ENCODE peak calls at places on chromosome 2, in nine cellular contexts. One of them, this sample, is unnamed.
A peak's percentile ranks its signal among the peaks of the same experiment; 100 is the strongest.

GRCh38 chr2:109304731-109305470 is 175.9 kb downstream of the SH3RF3 start:
- DNase-seq in mucosa of descending colon: no peak
- DNase-seq in bronchial epithelial cell: peak; percentile 67
- DNase-seq in pancreas: no peak
- DNase-seq in sigmoid colon: no peak
- DNase-seq in mammary epithelial cell: no peak
- DNase-seq in cardiac muscle cell: no peak
- DNase-seq in thoracic aorta: no peak
- DNase-seq in left lung: peak; percentile 58
- DNase-seq in this sample: no peak

GRCh38 chr2:236545248-236545658 is 24.4 kb upstream of the ACKR3 start:
- DNase-seq in mucosa of descending colon: no peak
- DNase-seq in bronchial epithelial cell: no peak
- DNase-seq in pancreas: no peak
- DNase-seq in sigmoid colon: no peak
- DNase-seq in mammary epithelial cell: no peak
- DNase-seq in cardiac muscle cell: no peak
- DNase-seq in thoracic aorta: no peak
- DNase-seq in left lung: no peak
- DNase-seq in this sample: no peak

GRCh38 chr2:200306969-200307811 is 697 bp downstream of the SPATS2L start:
- DNase-seq in mucosa of descending colon: peak; percentile 54
- DNase-seq in bronchial epithelial cell: no peak
- DNase-seq in pancreas: peak; percentile 72
- DNase-seq in sigmoid colon: peak; percentile 70
- DNase-seq in mammary epithelial cell: peak; percentile 53
- DNase-seq in cardiac muscle cell: peak; percentile 57
- DNase-seq in thoracic aorta: no peak
- DNase-seq in left lung: peak; percentile 38
- DNase-seq in this sample: no peak

GRCh38 chr2:60515751-60516226 is 37.7 kb downstream of the BCL11A start:
- DNase-seq in mucosa of descending colon: no peak
- DNase-seq in bronchial epithelial cell: peak; percentile 71
- DNase-seq in pancreas: no peak
- DNase-seq in sigmoid colon: peak; percentile 53
- DNase-seq in mammary epithelial cell: peak; percentile 62
- DNase-seq in cardiac muscle cell: peak; percentile 75
- DNase-seq in thoracic aorta: no peak
- DNase-seq in left lung: peak; percentile 52
- DNase-seq in this sample: peak; percentile 93

GRCh38 chr2:226977775-226978190 is 141.9 kb downstream of the RHBDD1 start:
- DNase-seq in mucosa of descending colon: no peak
- DNase-seq in bronchial epithelial cell: peak; percentile 87
- DNase-seq in pancreas: no peak
- DNase-seq in sigmoid colon: no peak
- DNase-seq in mammary epithelial cell: peak; percentile 82
- DNase-seq in cardiac muscle cell: peak; percentile 29
- DNase-seq in thoracic aorta: no peak
- DNase-seq in left lung: no peak
- DNase-seq in this sample: peak; percentile 20

GRCh38 chr2:236653863-236654262 is 84.2 kb downstream of the ACKR3 start:
- DNase-seq in mucosa of descending colon: no peak
- DNase-seq in bronchial epithelial cell: no peak
- DNase-seq in pancreas: no peak
- DNase-seq in sigmoid colon: no peak
- DNase-seq in mammary epithelial cell: no peak
- DNase-seq in cardiac muscle cell: no peak
- DNase-seq in thoracic aorta: no peak
- DNase-seq in left lung: no peak
- DNase-seq in this sample: no peak

GRCh38 chr2:60533114-60534033 is 20.1 kb downstream of the BCL11A start:
- DNase-seq in mucosa of descending colon: no peak
- DNase-seq in bronchial epithelial cell: peak; percentile 90
- DNase-seq in pancreas: no peak
- DNase-seq in sigmoid colon: no peak
- DNase-seq in mammary epithelial cell: peak; percentile 14
- DNase-seq in cardiac muscle cell: peak; percentile 22
- DNase-seq in thoracic aorta: no peak
- DNase-seq in left lung: no peak
- DNase-seq in this sample: no peak

GRCh38 chr2:224968051-224968450 is 74.2 kb downstream of the DOCK10 start:
- DNase-seq in mucosa of descending colon: no peak
- DNase-seq in bronchial epithelial cell: peak; percentile 8
- DNase-seq in pancreas: no peak
- DNase-seq in sigmoid colon: no peak
- DNase-seq in mammary epithelial cell: no peak
- DNase-seq in cardiac muscle cell: no peak
- DNase-seq in thoracic aorta: no peak
- DNase-seq in left lung: no peak
- DNase-seq in this sample: no peak

GRCh38 chr2:194327196-194327888 is 1329.7 kb upstream of the SLC39A10 start:
- DNase-seq in mucosa of descending colon: no peak
- DNase-seq in bronchial epithelial cell: no peak
- DNase-seq in pancreas: peak; percentile 26
- DNase-seq in sigmoid colon: no peak
- DNase-seq in mammary epithelial cell: no peak
- DNase-seq in cardiac muscle cell: no peak
- DNase-seq in thoracic aorta: no peak
- DNase-seq in left lung: no peak
- DNase-seq in this sample: no peak

GRCh38 chr2:236503100-236503499 is 66.5 kb upstream of the ACKR3 start:
- DNase-seq in mucosa of descending colon: no peak
- DNase-seq in bronchial epithelial cell: no peak
- DNase-seq in pancreas: no peak
- DNase-seq in sigmoid colon: no peak
- DNase-seq in mammary epithelial cell: no peak
- DNase-seq in cardiac muscle cell: no peak
- DNase-seq in thoracic aorta: no peak
- DNase-seq in left lung: no peak
- DNase-seq in this sample: no peak

GRCh38 chr2:90069290-90069894 is 1377.9 kb downstream of the RPIA start:
- DNase-seq in mucosa of descending colon: peak; percentile 51
- DNase-seq in bronchial epithelial cell: no peak
- DNase-seq in pancreas: peak; percentile 62
- DNase-seq in sigmoid colon: no peak
- DNase-seq in mammary epithelial cell: no peak
- DNase-seq in cardiac muscle cell: peak; percentile 11
- DNase-seq in thoracic aorta: no peak
- DNase-seq in left lung: no peak
- DNase-seq in this sample: no peak

GRCh38 chr2:85737481-85737880 is 16.3 kb upstream of the ATOH8 start:
- DNase-seq in mucosa of descending colon: peak; percentile 59
- DNase-seq in bronchial epithelial cell: peak; percentile 73
- DNase-seq in pancreas: no peak
- DNase-seq in sigmoid colon: peak; percentile 96
- DNase-seq in mammary epithelial cell: peak; percentile 41
- DNase-seq in cardiac muscle cell: peak; percentile 88
- DNase-seq in thoracic aorta: peak; percentile 85
- DNase-seq in left lung: no peak
- DNase-seq in this sample: peak; percentile 79

GRCh38 chr2:80302001-80302464 is 2.5 kb downstream of the LRRTM1 start:
- DNase-seq in mucosa of descending colon: no peak
- DNase-seq in bronchial epithelial cell: no peak
- DNase-seq in pancreas: no peak
- DNase-seq in sigmoid colon: no peak
- DNase-seq in mammary epithelial cell: no peak
- DNase-seq in cardiac muscle cell: no peak
- DNase-seq in thoracic aorta: no peak
- DNase-seq in left lung: no peak
- DNase-seq in this sample: no peak

GRCh38 chr2:80303006-80303741 is 1.4 kb downstream of the LRRTM1 start:
- DNase-seq in mucosa of descending colon: no peak
- DNase-seq in bronchial epithelial cell: no peak
- DNase-seq in pancreas: peak; percentile 65
- DNase-seq in sigmoid colon: no peak
- DNase-seq in mammary epithelial cell: no peak
- DNase-seq in cardiac muscle cell: no peak
- DNase-seq in thoracic aorta: no peak
- DNase-seq in left lung: no peak
- DNase-seq in this sample: no peak

GRCh38 chr2:80302465-80303005 is 2.0 kb downstream of the LRRTM1 start:
- DNase-seq in mucosa of descending colon: no peak
- DNase-seq in bronchial epithelial cell: no peak
- DNase-seq in pancreas: peak; percentile 61
- DNase-seq in sigmoid colon: no peak
- DNase-seq in mammary epithelial cell: no peak
- DNase-seq in cardiac muscle cell: no peak
- DNase-seq in thoracic aorta: no peak
- DNase-seq in left lung: no peak
- DNase-seq in this sample: no peak

GRCh38 chr2:80299672-80300071 is 4.9 kb downstream of the LRRTM1 start:
- DNase-seq in mucosa of descending colon: no peak
- DNase-seq in bronchial epithelial cell: no peak
- DNase-seq in pancreas: no peak
- DNase-seq in sigmoid colon: no peak
- DNase-seq in mammary epithelial cell: no peak
- DNase-seq in cardiac muscle cell: no peak
- DNase-seq in thoracic aorta: no peak
- DNase-seq in left lung: no peak
- DNase-seq in this sample: no peak

DNA sequence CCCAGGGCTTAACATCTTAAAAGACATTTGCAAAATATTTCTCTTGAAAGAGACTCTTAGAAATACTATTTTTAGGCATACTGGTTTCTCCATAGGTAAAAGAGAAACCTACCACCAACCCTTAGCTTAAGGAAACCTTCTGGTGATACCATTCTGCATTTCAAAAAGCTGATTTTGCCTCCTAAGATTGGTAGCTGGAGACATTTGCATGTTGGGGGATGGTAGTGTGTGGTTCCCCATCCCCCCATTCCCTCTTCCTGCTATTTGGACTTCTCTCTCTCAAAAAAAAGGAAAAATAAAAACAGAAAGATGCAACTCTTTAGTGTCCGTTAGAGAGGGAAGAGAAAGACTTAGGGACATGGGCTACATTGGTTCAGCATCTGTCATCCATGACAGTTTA is 4.2 kb downstream of the LRRTM1 start:
- DNase-seq in mucosa of descending colon: no peak
- DNase-seq in bronchial epithelial cell: no peak
- DNase-seq in pancreas: no peak
- DNase-seq in sigmoid colon: no peak
- DNase-seq in mammary epithelial cell: no peak
- DNase-seq in cardiac muscle cell: no peak
- DNase-seq in thoracic aorta: no peak
- DNase-seq in left lung: no peak
- DNase-seq in this sample: no peak
- H3K4me3 ChIP-seq in mucosa of descending colon: no peak overlapping the region
- H3K4me3 ChIP-seq in bronchial epithelial cell: no peak overlapping the region
- H3K4me3 ChIP-seq in pancreas: no peak overlapping the region
- H3K4me3 ChIP-seq in sigmoid colon: no peak overlapping the region
- H3K4me3 ChIP-seq in mammary epithelial cell: no peak overlapping the region
- H3K4me3 ChIP-seq in cardiac muscle cell: peak overlapping the region; percentile 4
- H3K4me3 ChIP-seq in thoracic aorta: no peak overlapping the region
- H3K4me3 ChIP-seq in left lung: no peak overlapping the region
- H3K4me3 ChIP-seq in this sample: no peak overlapping the region

DNA sequence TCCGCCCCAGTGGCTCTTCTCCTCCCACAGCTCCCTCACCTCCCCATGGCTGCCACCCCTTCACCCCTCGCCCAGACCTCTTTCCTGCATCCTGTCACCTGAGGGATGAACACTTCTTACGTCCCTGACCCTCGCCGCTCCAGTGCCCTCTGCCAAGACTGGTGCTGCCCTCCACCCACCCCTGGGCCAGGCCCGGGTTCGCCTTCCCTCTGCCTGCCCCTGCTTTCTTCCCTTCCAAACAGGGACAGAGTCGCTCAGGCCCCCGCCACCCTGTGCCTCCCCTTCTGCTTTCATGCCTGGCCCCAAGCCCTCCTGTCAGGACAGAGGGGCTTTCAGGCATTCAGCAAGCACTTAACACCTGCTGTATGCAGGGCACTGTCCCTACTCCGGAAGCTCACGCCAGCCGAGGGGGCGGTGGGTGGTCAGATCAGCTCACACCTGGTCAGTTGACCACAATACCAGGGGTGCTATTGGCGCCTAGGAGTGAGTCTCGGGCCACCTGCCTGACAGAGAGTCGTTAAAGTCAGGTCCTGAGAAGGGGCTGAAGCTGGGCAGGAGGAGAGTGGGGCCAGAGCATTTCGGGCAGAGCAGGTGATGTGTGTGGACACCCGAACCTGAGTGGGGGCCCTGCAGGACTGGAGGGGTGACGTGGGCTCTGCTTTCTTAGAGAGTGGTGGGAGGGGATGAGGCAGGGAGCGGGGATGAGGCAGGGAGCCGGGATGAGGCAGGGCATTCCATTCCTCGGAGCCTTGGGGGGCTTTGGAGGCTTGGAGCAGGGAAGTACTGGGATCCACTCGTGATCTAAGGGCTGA is 26.0 kb upstream of the HPCAL1 start:
- DNase-seq in mucosa of descending colon: no peak
- DNase-seq in bronchial epithelial cell: no peak
- DNase-seq in pancreas: peak; percentile 67
- DNase-seq in sigmoid colon: peak; percentile 58
- DNase-seq in mammary epithelial cell: no peak
- DNase-seq in cardiac muscle cell: no peak
- DNase-seq in thoracic aorta: no peak
- DNase-seq in left lung: no peak
- DNase-seq in this sample: no peak
- TF ChIP-seq CTCF in mucosa of descending colon: no peak
- TF ChIP-seq CTCF in bronchial epithelial cell: no peak
- TF ChIP-seq CTCF in pancreas: no peak
- TF ChIP-seq CTCF in sigmoid colon: no peak
- TF ChIP-seq CTCF in mammary epithelial cell: no peak
- TF ChIP-seq CTCF in cardiac muscle cell: no peak
- TF ChIP-seq CTCF in thoracic aorta: no peak
- TF ChIP-seq CTCF in left lung: no peak
- TF ChIP-seq CTCF in this sample: no peak

DNA sequence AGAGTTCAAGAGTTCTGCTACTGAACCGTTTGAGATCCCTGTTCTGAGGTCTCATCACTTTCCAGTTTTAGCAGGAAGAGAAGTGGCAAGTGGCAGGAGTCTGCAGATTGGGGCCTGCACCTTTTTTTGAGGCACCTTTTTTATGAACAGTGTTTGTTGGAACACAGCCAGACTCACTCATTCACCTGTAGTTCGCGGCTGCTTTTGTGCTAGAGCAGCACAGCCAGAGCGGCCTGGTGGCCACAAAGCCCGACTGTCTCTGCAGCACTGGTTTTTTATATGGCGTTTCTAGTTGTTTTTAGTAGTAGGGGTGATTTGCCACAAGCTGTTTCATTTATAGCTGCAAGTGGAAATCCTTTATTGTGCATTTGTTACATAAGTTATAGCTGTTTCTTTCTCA is 8.6 kb downstream of the ACP1 start:
- DNase-seq in mucosa of descending colon: peak; percentile 35
- DNase-seq in bronchial epithelial cell: no peak
- DNase-seq in pancreas: no peak
- DNase-seq in sigmoid colon: no peak
- DNase-seq in mammary epithelial cell: no peak
- DNase-seq in cardiac muscle cell: no peak
- DNase-seq in thoracic aorta: no peak
- DNase-seq in left lung: no peak
- DNase-seq in this sample: no peak
- H3K36me3 ChIP-seq in mucosa of descending colon: no peaks in the 10 kb centered on the region
- H3K36me3 ChIP-seq in bronchial epithelial cell: peaks cover 8% of the 10 kb centered on the region
- H3K36me3 ChIP-seq in pancreas: no peaks in the 10 kb centered on the region
- H3K36me3 ChIP-seq in sigmoid colon: peaks cover 11% of the 10 kb centered on the region
- H3K36me3 ChIP-seq in mammary epithelial cell: peaks cover 31% of the 10 kb centered on the region
- H3K36me3 ChIP-seq in cardiac muscle cell: peaks cover 29% of the 10 kb centered on the region
- H3K36me3 ChIP-seq in thoracic aorta: peaks cover 12% of the 10 kb centered on the region
- H3K36me3 ChIP-seq in left lung: peaks cover 51% of the 10 kb centered on the region
- H3K36me3 ChIP-seq in this sample: peaks cover 16% of the 10 kb centered on the region

GRCh38 chr2:100320547-100321180 is 1.6 kb downstream of the LONRF2 start:
- DNase-seq in mucosa of descending colon: no peak
- DNase-seq in bronchial epithelial cell: no peak
- DNase-seq in pancreas: no peak
- DNase-seq in sigmoid colon: no peak
- DNase-seq in mammary epithelial cell: no peak
- DNase-seq in cardiac muscle cell: peak; percentile 2
- DNase-seq in thoracic aorta: no peak
- DNase-seq in left lung: no peak
- DNase-seq in this sample: no peak
- H3K4me3 ChIP-seq in mucosa of descending colon: no peak overlapping the region
- H3K4me3 ChIP-seq in bronchial epithelial cell: no peak overlapping the region
- H3K4me3 ChIP-seq in pancreas: peak overlapping the region; percentile 39
- H3K4me3 ChIP-seq in sigmoid colon: peak overlapping the region; percentile 80
- H3K4me3 ChIP-seq in mammary epithelial cell: no peak overlapping the region
- H3K4me3 ChIP-seq in cardiac muscle cell: peak overlapping the region; percentile 69
- H3K4me3 ChIP-seq in thoracic aorta: peak overlapping the region; percentile 80
- H3K4me3 ChIP-seq in left lung: peak overlapping the region; percentile 44
- H3K4me3 ChIP-seq in this sample: no peak overlapping the region